ENCODE peak calls at places on chromosomes 13 and 19, in four cellular contexts. K is IMR-90, L is mesenchymal stem cell, N is endothelial cell of umbilical vein. U is an unnamed sample.

GRCh38 chr13:45392811-45393210 is 25.4 kb downstream of the SLC25A30 start:
- DNase-seq in K (no peak), N (no peak), L (no peak), U (no peak)

GRCh38 chr13:48184260-48184659 is 48.7 kb upstream of the ITM2B start:
- DNase-seq in N (no peak), L (no peak), K (no peak), U (no peak)

GRCh38 chr19:34269081-34269480 is 14.7 kb downstream of the GARRE1 start:
- DNase-seq in L (no peak), K (no peak), N (peak), U (no peak)

GRCh38 chr13:43285891-43286602 is 262.7 kb downstream of the DNAJC15 start:
- DNase-seq in L (no peak), N (no peak), K (peak), U (no peak)

GRCh38 chr13:68727165-68727564 is 1380.5 kb upstream of the ATXN8OS start:
- DNase-seq in L (no peak), N (no peak), K (peak), U (no peak)

GRCh38 chr13:21625366-21625765 is 21.4 kb upstream of the MICU2 start:
- DNase-seq in L (peak), N (peak), K (peak), U (no peak)

GRCh38 chr19:49057636-49058234 is at the start of gene CGB7:
- DNase-seq in N (peak), L (peak), K (peak), U (peak)

GRCh38 chr19:14715841-14716240 is 26.0 kb downstream of the ZNF333 start:
- DNase-seq in N (no peak), K (no peak), L (no peak), U (no peak)

DNA sequence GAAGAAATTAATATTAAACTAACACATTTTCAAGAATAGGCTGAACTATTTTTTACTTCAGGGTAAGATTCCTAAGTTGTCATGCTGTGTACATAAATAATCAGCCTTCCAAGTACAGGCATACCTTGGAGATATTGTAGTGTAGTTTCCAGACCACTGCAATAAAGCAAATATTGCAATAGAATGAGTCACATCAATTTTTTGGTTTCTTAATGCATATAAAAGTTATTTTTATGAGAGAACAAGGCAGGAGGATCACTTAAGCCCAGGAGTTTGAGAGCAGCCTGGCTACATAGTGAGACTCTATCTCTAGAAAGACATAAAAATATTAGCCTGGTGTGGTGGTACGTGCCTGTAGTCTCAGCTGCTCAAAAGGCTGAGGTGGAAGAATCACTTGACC is 511.5 kb downstream of the UQCRFS1 start:
- DNase-seq in K (no peak), N (no peak), L (no peak), U (peak)
- H3K4me3 ChIP-seq in K (no peak), N (no peak), L (no peak), U (no peak)

DNA sequence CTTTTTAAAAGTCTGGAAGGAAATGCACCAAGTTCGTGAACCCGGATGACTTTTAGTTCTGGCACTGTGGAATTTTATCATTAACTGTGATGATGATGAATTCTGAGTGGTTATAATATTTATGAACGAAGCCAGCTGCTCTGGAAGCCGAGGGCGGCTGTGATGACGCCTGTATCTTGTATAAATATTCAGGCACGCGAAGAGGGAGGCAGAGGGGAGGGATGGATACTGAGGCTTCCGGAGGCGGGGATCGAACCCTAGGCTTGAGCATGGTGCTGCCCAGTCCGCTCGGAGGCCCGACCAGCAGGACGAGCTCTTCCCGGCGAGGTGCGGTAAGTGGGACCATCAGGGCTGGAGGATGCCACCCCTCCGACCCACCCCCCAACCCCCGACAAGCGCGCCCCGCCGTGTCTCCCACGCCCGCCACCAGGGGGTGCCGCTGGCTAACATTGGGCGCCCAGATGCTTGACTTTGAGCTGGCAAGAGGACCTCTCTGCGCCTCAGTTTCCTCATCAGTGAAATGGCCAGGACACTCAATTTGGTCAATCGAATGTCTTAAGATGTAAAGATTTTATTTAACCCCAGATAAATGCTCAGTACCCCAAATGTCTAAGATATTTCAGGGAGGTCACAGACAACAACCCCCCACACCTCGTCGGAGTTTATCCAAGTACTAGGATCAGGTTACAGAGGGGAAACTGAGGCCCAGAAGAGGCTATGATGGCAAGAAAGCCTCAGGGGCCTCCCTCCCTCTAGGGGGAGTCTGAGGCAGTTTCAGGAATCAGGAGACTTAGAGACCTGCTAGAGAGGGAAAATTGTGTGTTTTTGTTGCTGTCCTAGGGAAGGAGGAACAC is 4.5 kb upstream of the RAB3A start:
- DNase-seq in L (peak), K (peak), N (peak), U (peak)
- H3K9ac ChIP-seq in L (peak), K (peak), N (no peak), U (peak)

DNA sequence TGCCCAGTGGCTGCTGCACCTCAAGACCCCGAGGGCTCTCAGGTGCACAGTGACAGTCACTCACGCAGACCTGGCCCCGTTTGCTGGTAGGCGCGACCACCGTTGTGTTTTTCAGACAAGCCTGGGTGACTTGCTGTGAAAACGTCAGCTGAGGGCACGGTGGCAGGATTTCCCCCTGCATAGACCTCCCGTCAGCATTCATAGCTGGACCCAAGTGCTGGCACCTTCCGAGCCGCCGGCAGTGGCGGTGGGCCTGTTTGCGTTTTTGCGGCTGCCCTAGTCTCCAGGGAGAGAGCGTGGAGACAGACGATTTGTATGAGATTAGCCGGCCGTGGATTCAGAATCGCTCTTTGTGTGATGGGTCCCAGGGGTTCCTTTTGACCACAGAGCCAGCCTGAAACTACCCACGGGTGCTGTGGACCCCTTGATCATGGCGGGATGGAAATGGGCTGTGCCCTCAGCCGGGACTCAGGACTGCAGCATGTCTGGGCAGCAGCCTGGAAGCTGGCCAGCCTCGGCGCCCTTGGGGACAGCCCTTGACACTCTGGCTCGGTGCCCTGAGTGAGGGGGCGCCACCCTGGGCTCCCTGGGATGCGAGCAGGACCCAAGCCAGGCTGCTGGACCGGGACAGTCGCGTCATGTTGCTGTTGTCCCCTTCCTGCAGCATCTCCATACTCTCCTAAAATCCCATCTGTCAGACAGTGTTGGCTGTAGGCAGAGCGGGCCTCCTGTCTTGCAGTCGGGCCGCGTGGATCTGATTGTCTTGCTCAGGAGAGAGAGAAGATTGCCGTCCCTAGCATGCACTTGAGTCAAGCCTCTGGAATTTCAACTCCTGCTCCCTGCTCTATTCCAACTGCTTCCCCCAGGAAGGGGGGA is 8.6 kb downstream of the KDM4B start:
- DNase-seq in K (peak), L (peak), N (no peak), U (peak)
- H3K4me3 ChIP-seq in K (no peak), L (no peak), N (no peak), U (peak)

DNA sequence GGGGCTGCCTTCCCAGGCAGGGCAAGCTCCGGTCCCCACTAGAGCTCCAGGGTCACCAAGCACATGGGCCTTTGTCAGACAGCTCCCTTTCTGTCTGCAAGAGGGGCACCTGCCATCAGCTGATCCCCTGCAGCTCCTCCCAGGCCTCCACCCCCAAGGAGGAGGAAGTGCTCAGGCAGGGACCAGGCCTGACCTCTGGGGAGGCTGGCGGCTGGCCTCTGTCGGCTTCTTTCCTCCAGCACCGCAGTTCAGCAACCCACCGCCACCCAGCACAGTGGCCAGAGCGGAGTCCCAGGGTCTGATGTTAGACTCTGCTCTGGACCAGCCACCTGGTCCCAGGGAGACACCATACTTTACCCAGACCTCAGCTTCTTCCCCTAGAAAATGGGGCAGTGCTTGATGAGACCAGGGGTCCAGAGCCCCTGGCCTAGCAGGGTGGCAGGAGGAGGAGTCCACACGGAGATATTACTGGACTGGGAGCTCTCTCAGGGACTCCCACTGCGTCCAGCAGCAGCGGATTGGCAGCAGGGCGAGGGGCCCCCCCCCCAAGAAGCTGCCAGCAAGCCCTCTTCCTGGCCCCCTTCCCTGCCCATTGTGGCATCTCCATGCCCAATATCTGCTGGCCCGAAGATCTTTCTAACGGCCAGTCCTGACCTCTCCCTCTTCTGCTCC is 24.1 kb downstream of the NKPD1 start:
- DNase-seq in N (no peak), L (no peak), K (no peak), U (no peak)
- H3K9ac ChIP-seq in N (no peak), L (no peak), K (no peak), U (no peak)

GRCh38 chr19:40286235-40286530 is 1.0 kb upstream of the AKT2 start:
- DNase-seq in L (no peak), K (no peak), N (no peak), U (no peak)
- H3K4me3 ChIP-seq in L (no peak), K (no peak), N (no peak), U (peak)

GRCh38 chr13:91398413-91399188 is at the start of gene GPC5:
- DNase-seq in N (peak), K (peak), L (peak), U (peak)
- H3K9ac ChIP-seq in N (no peak), K (no peak), L (no peak), U (no peak)

GRCh38 chr19:19445288-19445687 is 39.8 kb downstream of the GATAD2A start:
- DNase-seq in K (no peak), N (no peak), L (no peak), U (no peak)

GRCh38 chr19:19443283-19443682 is 37.8 kb downstream of the GATAD2A start:
- DNase-seq in K (no peak), L (no peak), N (no peak), U (no peak)

GRCh38 chr19:19443902-19444693 is 38.6 kb downstream of the GATAD2A start:
- DNase-seq in N (no peak), L (no peak), K (no peak), U (no peak)

GRCh38 chr19:19445911-19446361 is 40.5 kb downstream of the GATAD2A start:
- DNase-seq in N (no peak), K (peak), L (no peak), U (no peak)

DNA sequence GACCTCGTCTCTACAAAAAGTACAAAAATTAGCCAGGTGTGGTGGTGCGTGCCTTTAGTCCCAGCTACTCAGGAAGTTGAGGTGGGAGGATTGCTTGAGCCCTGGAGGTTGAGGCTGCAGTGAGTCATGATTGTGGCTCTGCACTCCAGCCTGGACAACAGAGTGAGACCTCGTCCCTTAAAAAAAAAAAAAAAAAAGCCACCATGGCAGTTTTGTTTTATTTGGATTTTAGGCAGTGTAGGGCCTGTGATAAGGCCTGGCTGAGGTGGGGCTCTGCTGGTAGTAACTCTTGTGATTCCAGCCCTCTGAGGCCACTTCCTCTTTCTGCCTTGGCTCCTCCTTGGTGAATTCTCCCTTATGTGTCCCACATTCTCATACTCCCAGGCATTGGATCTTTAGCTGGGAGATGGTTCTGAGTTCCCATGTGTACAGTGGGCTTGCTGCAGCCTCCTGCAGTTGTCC is 39.2 kb downstream of the GATAD2A start:
- DNase-seq in N (no peak), K (peak), L (peak), U (no peak)
- H3K4me3 ChIP-seq in N (no peak), K (no peak), L (no peak), U (no peak)

DNA sequence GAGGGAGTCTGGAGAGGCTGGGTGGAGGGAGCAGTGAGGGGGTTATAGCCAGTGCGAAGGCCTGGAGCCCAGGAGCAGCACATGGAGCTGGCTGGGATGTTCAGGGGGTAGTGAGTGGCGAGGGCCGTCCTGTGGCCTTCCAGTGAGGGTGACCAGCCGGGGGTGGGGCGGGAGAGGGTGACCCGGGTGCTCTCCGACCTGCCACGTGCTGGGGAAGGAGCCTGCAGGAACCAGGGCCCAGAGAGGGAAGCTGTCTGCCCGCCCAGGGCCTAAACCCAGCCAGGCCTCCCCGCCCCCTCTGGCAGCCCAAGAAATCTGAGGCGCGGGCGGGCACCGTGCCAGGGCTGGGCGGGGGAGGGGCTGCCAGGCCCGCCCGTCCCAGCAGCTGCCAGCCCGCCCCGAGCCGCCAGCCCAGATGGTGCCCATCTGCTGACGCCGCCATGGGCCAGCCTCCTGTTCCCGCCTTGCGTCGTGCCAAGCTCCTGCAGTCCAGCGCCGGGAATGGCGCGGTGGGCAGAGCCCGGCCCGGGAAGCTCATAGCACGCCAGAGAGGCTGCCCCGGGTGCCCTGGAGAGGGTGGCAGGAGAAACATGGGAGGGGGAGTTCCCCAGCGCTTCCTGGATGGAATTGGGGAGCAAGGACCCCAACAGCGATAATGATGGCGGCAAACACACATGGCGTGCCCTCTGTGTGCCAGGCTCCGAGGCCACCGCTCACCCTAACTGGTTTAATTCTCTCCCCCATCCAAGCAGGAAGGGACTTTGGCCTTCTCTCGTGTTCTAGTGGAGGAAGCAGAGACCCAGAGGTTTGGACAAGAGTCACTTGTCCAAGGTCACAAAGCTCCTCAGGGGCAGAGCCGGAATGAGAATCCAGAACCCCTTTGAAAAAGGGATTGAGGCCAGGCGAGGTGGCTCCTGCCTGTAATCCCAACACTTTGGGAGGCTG is 21.5 kb downstream of the NFIC start:
- DNase-seq in N (peak), L (no peak), K (peak), U (peak)
- H3K9ac ChIP-seq in N (no peak), L (peak), K (peak), U (peak)

U was measured in adipocyte.